ENCODE peak calls at places on chromosomes 6 and 20, in seven cellular contexts. N, G, R, O, X, F and C are unnamed samples.

GRCh38 chr20:57397004-57397692 is 6.0 kb downstream of the RBM38 start:
- DNase-seq in R (no peak), G (no peak), O (no peak), N (no peak), X (no peak), F (no peak), C (no peak)

GRCh38 chr20:2866236-2866635 is 7.0 kb upstream of the PTPRA start:
- DNase-seq in F (no peak), R (no peak), X (no peak), O (no peak), G (no peak), N (no peak), C (no peak)

GRCh38 chr6:15413558-15414257 is 167.8 kb downstream of the JARID2 start:
- DNase-seq in F (no peak), N (no peak), G (peak; percentile 25), O (no peak), R (no peak), X (no peak), C (no peak)

GRCh38 chr6:111804627-111805235 is 68.5 kb downstream of the FYN start:
- DNase-seq in O (no peak), F (peak; percentile 89), R (peak; percentile 87), N (no peak), X (no peak), G (peak; percentile 35), C (no peak)

GRCh38 chr20:57874141-57874540 is 164.3 kb upstream of the PMEPA1 start:
- DNase-seq in G (no peak), R (no peak), N (no peak), O (no peak), X (no peak), F (no peak), C (no peak)

GRCh38 chr6:38131527-38131965 is 312.0 kb downstream of the ZFAND3 start:
- DNase-seq in G (no peak), F (no peak), N (no peak), X (no peak), O (no peak), R (peak; percentile 96), C (no peak)

GRCh38 chr6:139149383-139149782 is 14.5 kb downstream of the HECA start:
- DNase-seq in X (no peak), O (no peak), G (no peak), F (no peak), R (no peak), N (no peak), C (no peak)

GRCh38 chr6:112029045-112029822 is 24.7 kb upstream of the CCN6 start:
- DNase-seq in R (peak; percentile 65), X (peak; percentile 70), N (no peak), O (peak; percentile 58), F (peak; percentile 77), G (peak; percentile 78), C (peak; percentile 81)

GRCh38 chr20:9035129-9035528 is 33.8 kb upstream of the PLCB4 start:
- DNase-seq in F (no peak), G (peak; percentile 85), O (no peak), N (no peak), X (no peak), R (peak; percentile 93), C (peak; percentile 37)

GRCh38 chr20:49400410-49400809 is 82.1 kb downstream of the KCNB1 start:
- DNase-seq in F (no peak), N (no peak), R (peak; percentile 69), G (no peak), O (peak; percentile 25), X (no peak), C (no peak)

GRCh38 chr6:89350281-89351037 is 2.1 kb downstream of the UBE2J1 start:
- DNase-seq in F (no peak), X (no peak), R (peak; percentile 24), N (no peak), G (peak; percentile 47), O (no peak), C (no peak)

GRCh38 chr6:122268394-122268793 is 131.1 kb upstream of the HSF2 start:
- DNase-seq in X (no peak), G (peak; percentile 32), N (no peak), O (no peak), R (no peak), F (no peak), C (no peak)

GRCh38 chr6:96899019-96899418 is 1.3 kb upstream of the NDUFAF4 start:
- DNase-seq in G (peak; percentile 70), R (peak; percentile 78), X (no peak), F (no peak), O (no peak), N (peak; percentile 19), C (peak; percentile 37)

GRCh38 chr6:17179246-17180073 is 77.6 kb downstream of the STMND1 start:
- DNase-seq in F (no peak), G (no peak), R (peak; percentile 76), O (no peak), N (no peak), X (no peak), C (no peak)

GRCh38 chr6:155850408-155850841 is 394.8 kb upstream of the NOX3 start:
- DNase-seq in N (no peak), F (no peak), R (peak; percentile 16), G (no peak), O (no peak), X (no peak), C (no peak)

GRCh38 chr20:20463933-20464374 is 96.0 kb downstream of the INSM1 start:
- DNase-seq in R (peak; percentile 5), O (no peak), X (peak; percentile 85), F (no peak), G (peak; percentile 90), N (no peak), C (peak; percentile 45)

GRCh38 chr6:45665859-45666258 is 288.1 kb upstream of the SUPT3H start:
- DNase-seq in G (peak; percentile 39), R (no peak), F (no peak), X (no peak), N (no peak), O (no peak), C (no peak)

GRCh38 chr6:81769834-81770233 is 17.4 kb upstream of the TENT5A start:
- DNase-seq in N (no peak), G (no peak), F (no peak), O (no peak), R (peak; percentile 72), X (no peak), C (no peak)

GRCh38 chr6:111484655-111484974 is 1.6 kb upstream of the REV3L start:
- DNase-seq in R (peak; percentile 45), G (no peak), O (no peak), X (no peak), F (peak; percentile 31), N (no peak), C (no peak)

GRCh38 chr6:10163159-10163962 is 251.5 kb downstream of the TFAP2A start:
- DNase-seq in R (no peak), N (peak; percentile 91), X (no peak), O (no peak), G (no peak), F (peak; percentile 22), C (no peak)
- H3K4me3 ChIP-seq in R (no peak overlapping the region), N (no peak overlapping the region), X (no peak overlapping the region), O (no peak overlapping the region), G (no peak overlapping the region), F (no peak overlapping the region), C (no peak overlapping the region)

DNA sequence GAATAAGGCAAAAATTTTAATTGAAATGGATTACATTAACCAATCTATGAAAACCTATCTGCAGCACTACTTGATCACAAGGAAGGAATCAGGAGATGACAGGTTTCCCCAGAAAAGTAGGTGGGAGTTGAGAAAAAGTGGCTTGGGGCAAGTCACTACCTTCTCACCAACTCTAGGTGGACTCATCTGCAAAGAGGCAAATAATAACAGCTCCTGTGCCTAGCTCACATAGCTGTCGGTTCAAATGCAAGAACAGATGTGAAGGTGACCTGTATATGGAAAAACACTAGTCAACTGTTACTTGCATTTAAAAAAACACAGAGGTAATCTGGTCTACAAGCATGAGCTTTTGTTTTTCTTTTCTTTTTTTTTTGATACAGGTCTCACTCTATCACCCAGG is 67.2 kb downstream of the POPDC3 start:
- DNase-seq in R (peak; percentile 14), F (peak; percentile 11), O (no peak), N (no peak), G (no peak), X (no peak), C (no peak)
- H3K27ac ChIP-seq in R (no peak overlapping the region), F (no peak overlapping the region), O (no peak overlapping the region), N (no peak overlapping the region), G (no peak overlapping the region), X (no peak overlapping the region), C (no peak overlapping the region)

GRCh38 chr20:46275091-46275490 is 33.2 kb downstream of the CDH22 start:
- DNase-seq in R (no peak), F (no peak), N (no peak), X (no peak), O (no peak), G (no peak), C (no peak)
- H3K27me3 ChIP-seq in R (no peaks in the 10 kb centered on the region), F (peaks cover 3% of the 10 kb centered on the region), N (no peaks in the 10 kb centered on the region), X (peaks cover 35% of the 10 kb centered on the region), O (no peaks in the 10 kb centered on the region), G (peaks cover 48% of the 10 kb centered on the region), C (peaks cover 24% of the 10 kb centered on the region)

DNA sequence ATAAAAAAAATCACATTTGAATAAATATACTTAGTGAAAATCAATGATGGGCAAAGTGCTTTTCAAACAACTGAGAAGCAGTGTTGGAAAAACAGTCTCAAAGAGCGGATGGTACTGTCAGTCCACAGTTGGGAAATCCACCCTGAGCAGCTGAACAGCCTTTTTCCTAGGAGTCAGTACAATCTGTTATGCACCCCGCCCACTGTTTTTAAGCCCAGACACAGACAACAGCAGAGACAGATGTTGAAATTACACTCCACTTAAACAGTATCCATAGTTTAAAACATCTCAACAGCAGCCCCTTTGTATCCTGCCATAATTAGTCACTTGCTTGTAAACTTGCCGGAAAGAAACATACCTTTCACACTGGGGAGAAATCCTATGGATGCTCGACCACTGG is 372 bp downstream of the KIAA0408 start:
- DNase-seq in O (no peak), G (peak; percentile 64), R (peak; percentile 86), N (no peak), F (no peak), X (no peak), C (peak; percentile 86)
- H3K4me3 ChIP-seq in O (no peak overlapping the region), G (peak overlapping the region; percentile 28), R (peak overlapping the region; percentile 32), N (peak overlapping the region; percentile 26), F (no peak overlapping the region), X (no peak overlapping the region), C (peak overlapping the region; percentile 47)

GRCh38 chr20:53890434-53891305 is 179.7 kb downstream of the BCAS1 start:
- DNase-seq in X (no peak), O (no peak), R (no peak), N (no peak), G (no peak), F (no peak), C (no peak)
- H3K27ac ChIP-seq in X (no peak overlapping the region), O (no peak overlapping the region), R (peak overlapping the region; percentile 71), N (no peak overlapping the region), G (no peak overlapping the region), F (no peak overlapping the region), C (no peak overlapping the region)

GRCh38 chr6:104955491-104955890 is 1.4 kb upstream of the LIN28B start:
- DNase-seq in X (no peak), R (no peak), G (no peak), F (peak; percentile 80), O (no peak), N (no peak), C (no peak)

GRCh38 chr6:104954091-104954797 is 2.7 kb upstream of the LIN28B start:
- DNase-seq in O (no peak), G (no peak), N (no peak), R (no peak), X (no peak), F (peak; percentile 91), C (no peak)

GRCh38 chr6:104952911-104953409 is 3.9 kb upstream of the LIN28B start:
- DNase-seq in O (no peak), N (no peak), X (peak; percentile 58), R (no peak), G (no peak), F (peak; percentile 77), C (no peak)

GRCh38 chr6:104951677-104952076 is 5.2 kb upstream of the LIN28B start:
- DNase-seq in N (no peak), F (peak; percentile 37), R (no peak), X (no peak), G (no peak), O (no peak), C (no peak)

GRCh38 chr6:104953410-104953953 is 3.4 kb upstream of the LIN28B start:
- DNase-seq in G (no peak), O (no peak), F (peak; percentile 91), N (no peak), R (no peak), X (peak; percentile 65), C (no peak)
- H3K27me3 ChIP-seq in G (peaks cover 62% of the 10 kb centered on the region), O (no peaks in the 10 kb centered on the region), F (no peaks in the 10 kb centered on the region), N (peaks cover 33% of the 10 kb centered on the region), R (peaks cover 81% of the 10 kb centered on the region), X (no peaks in the 10 kb centered on the region), C (no peaks in the 10 kb centered on the region)